ENCODE peak calls at places on chromosome 22, in ten cellular contexts. W is HFFc6; K is B cell; Z is IMR-90; F is T-helper 1 cell; I is AG09319; S is astrocyte of the spinal cord; O is Peyer's patch; V is CD8-positive, alpha-beta T cell; M is BJ. Y is an unnamed sample.

GRCh38 chr22:46163498-46163897 is 13.2 kb downstream of the PPARA start:
- DNase-seq in W (no peak), K (no peak), Z (no peak), F (no peak), I (no peak), S (no peak), O (no peak), V (no peak), M (no peak), Y (no peak)

GRCh38 chr22:25405854-25406509 is 158.5 kb upstream of the GRK3 start:
- DNase-seq in W (no peak), K (no peak), Z (no peak), F (no peak), I (no peak), S (no peak), O (no peak), V (no peak), M (no peak), Y (no peak)

GRCh38 chr22:23984430-23984829 is 4.5 kb downstream of the GSTT2 start:
- DNase-seq in W (no peak), K (peak), Z (peak), F (peak), I (no peak), S (peak), O (no peak), V (no peak), M (no peak), Y (no peak)

GRCh38 chr22:39556970-39557811 is 13.4 kb upstream of the CACNA1I start:
- DNase-seq in W (no peak), K (peak), Z (peak), F (peak), I (no peak), S (no peak), O (no peak), V (peak), M (no peak), Y (no peak)

GRCh38 chr22:36328635-36329216 is 59.0 kb downstream of the MYH9 start:
- DNase-seq in W (peak), K (no peak), Z (peak), F (no peak), I (no peak), S (peak), O (no peak), V (peak), M (peak), Y (peak)

GRCh38 chr22:22673628-22674027 is 29.2 kb downstream of the GGTLC2 start:
- DNase-seq in W (no peak), K (no peak), Z (no peak), F (no peak), I (no peak), S (no peak), O (no peak), V (no peak), M (no peak), Y (no peak)

GRCh38 chr22:29152045-29152380 is 53.7 kb upstream of the EMID1 start:
- DNase-seq in W (no peak), K (no peak), Z (no peak), F (no peak), I (no peak), S (no peak), O (no peak), V (no peak), M (no peak), Y (no peak)

GRCh38 chr22:40819741-40820140 is 595 bp upstream of the SLC25A17 start:
- DNase-seq in W (peak), K (no peak), Z (peak), F (peak), I (no peak), S (no peak), O (no peak), V (no peak), M (no peak), Y (no peak)

GRCh38 chr22:31337178-31337577 is 9.0 kb downstream of the PATZ1 start:
- DNase-seq in W (peak), K (no peak), Z (peak), F (no peak), I (no peak), S (no peak), O (peak), V (no peak), M (no peak), Y (no peak)

GRCh38 chr22:20536590-20537324 is 29.3 kb downstream of the MED15 start:
- DNase-seq in W (no peak), K (no peak), Z (no peak), F (no peak), I (no peak), S (no peak), O (no peak), V (no peak), M (no peak), Y (no peak)

GRCh38 chr22:48889209-48889830 is 938.4 kb downstream of the BRD1 start:
- DNase-seq in W (no peak), K (no peak), Z (no peak), F (no peak), I (no peak), S (no peak), O (no peak), V (no peak), M (no peak), Y (no peak)

GRCh38 chr22:36467946-36468345 is 13.5 kb downstream of the TXN2 start:
- DNase-seq in W (peak), K (no peak), Z (peak), F (no peak), I (peak), S (peak), O (no peak), V (no peak), M (peak), Y (no peak)

GRCh38 chr22:17086301-17086700 is 1.5 kb downstream of the IL17RA start:
- DNase-seq in W (no peak), K (no peak), Z (no peak), F (no peak), I (no peak), S (no peak), O (no peak), V (peak), M (no peak), Y (no peak)

Y was measured in transverse colon.